ENCODE peak calls at places on chromosomes 3 and 15, in eight cellular contexts. C, U, S, D, N, B, F and X are unnamed samples.

GRCh38 chr3:194250104-194251002 is 100.8 kb downstream of the CPN2 start:
- DNase-seq in C (no peak), U (no peak), S (peak; percentile 88), D (peak; percentile 76), N (peak; percentile 20), B (no peak), F (no peak), X (no peak)

GRCh38 chr3:48966367-48966766 is 23.7 kb upstream of the P4HTM start:
- DNase-seq in C (no peak), U (no peak), S (no peak), D (no peak), N (no peak), B (no peak), F (no peak), X (no peak)

GRCh38 chr3:4819294-4819693 is 159.9 kb upstream of the BHLHE40 start:
- DNase-seq in C (no peak), U (no peak), S (no peak), D (no peak), N (no peak), B (no peak), F (no peak), X (no peak)

GRCh38 chr3:4720316-4721075 is 227.3 kb downstream of the ITPR1 start:
- DNase-seq in C (peak; percentile 88), U (no peak), S (peak; percentile 91), D (peak; percentile 70), N (peak; percentile 79), B (peak; percentile 34), F (no peak), X (peak; percentile 58)

GRCh38 chr3:172209333-172210321 is 170.2 kb downstream of the FNDC3B start:
- DNase-seq in C (peak; percentile 84), U (no peak), S (no peak), D (no peak), N (no peak), B (no peak), F (no peak), X (no peak)

GRCh38 chr15:81155375-81156218 is 21.5 kb downstream of the CFAP161 start:
- DNase-seq in C (no peak), U (peak; percentile 62), S (peak; percentile 83), D (peak; percentile 63), N (peak; percentile 53), B (peak; percentile 57), F (no peak), X (peak; percentile 33)

GRCh38 chr3:182238141-182238540 is 526.4 kb downstream of the SOX2 start:
- DNase-seq in C (no peak), U (no peak), S (no peak), D (no peak), N (no peak), B (no peak), F (no peak), X (no peak)

GRCh38 chr3:171772427-171773056 is 37.7 kb downstream of the PLD1 start:
- DNase-seq in C (no peak), U (peak; percentile 56), S (peak; percentile 62), D (peak; percentile 77), N (no peak), B (peak; percentile 67), F (no peak), X (peak; percentile 82)

GRCh38 chr15:70141376-70142071 is 43.8 kb upstream of the TLE3 start:
- DNase-seq in C (no peak), U (no peak), S (no peak), D (no peak), N (no peak), B (no peak), F (no peak), X (no peak)

GRCh38 chr3:70433091-70433490 is 120.7 kb upstream of the MDFIC2 start:
- DNase-seq in C (no peak), U (no peak), S (peak; percentile 42), D (no peak), N (no peak), B (no peak), F (no peak), X (no peak)

GRCh38 chr3:127700406-127700805 is 27.7 kb downstream of the ABTB1 start:
- DNase-seq in C (no peak), U (no peak), S (no peak), D (no peak), N (no peak), B (no peak), F (no peak), X (no peak)
- TF ChIP-seq CTCF in C (no peak), U (no peak), S (no peak), D (no peak), N (no peak), B (no peak), F (no peak), X (no peak)

DNA sequence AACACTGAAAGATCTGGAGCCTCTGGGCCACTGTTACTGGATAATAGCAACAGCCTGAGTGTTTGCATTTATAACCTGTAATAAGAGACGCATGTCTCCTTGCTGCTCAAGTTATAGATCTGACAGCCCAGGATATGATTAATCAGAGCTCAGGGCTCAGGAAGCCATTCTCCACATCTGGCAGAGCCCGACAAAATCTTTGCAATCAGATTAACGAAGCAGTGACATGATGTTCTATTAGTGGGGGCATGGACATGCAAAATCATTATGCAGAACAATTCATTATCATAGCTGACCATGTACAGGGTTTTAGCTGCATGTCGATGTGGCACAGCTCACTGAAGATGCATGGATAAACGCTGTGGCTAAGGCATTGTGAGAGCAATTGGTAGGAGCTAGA is 730.3 kb downstream of the ZNF385D start:
- DNase-seq in C (no peak), U (no peak), S (no peak), D (no peak), N (no peak), B (no peak), F (no peak), X (no peak)
- TF ChIP-seq CTCF in C (no peak), U (no peak), S (no peak), D (no peak), N (no peak), B (no peak), F (no peak), X (no peak)

GRCh38 chr3:190499157-190499556 is 14.7 kb upstream of the IL1RAP start:
- DNase-seq in C (no peak), U (no peak), S (no peak), D (no peak), N (no peak), B (no peak), F (no peak), X (no peak)

GRCh38 chr3:190506271-190506670 is 7.6 kb upstream of the IL1RAP start:
- DNase-seq in C (no peak), U (no peak), S (no peak), D (no peak), N (no peak), B (no peak), F (no peak), X (no peak)

GRCh38 chr3:190505381-190506003 is 8.4 kb upstream of the IL1RAP start:
- DNase-seq in C (no peak), U (no peak), S (no peak), D (no peak), N (no peak), B (no peak), F (no peak), X (no peak)

GRCh38 chr3:190504354-190505125 is 9.3 kb upstream of the IL1RAP start:
- DNase-seq in C (no peak), U (peak; percentile 5), S (peak; percentile 12), D (no peak), N (no peak), B (no peak), F (no peak), X (no peak)
- TF ChIP-seq CTCF in C (no peak), U (peak; percentile 18), S (no peak), D (no peak), N (no peak), B (no peak), F (no peak), X (peak; percentile 18)

DNA sequence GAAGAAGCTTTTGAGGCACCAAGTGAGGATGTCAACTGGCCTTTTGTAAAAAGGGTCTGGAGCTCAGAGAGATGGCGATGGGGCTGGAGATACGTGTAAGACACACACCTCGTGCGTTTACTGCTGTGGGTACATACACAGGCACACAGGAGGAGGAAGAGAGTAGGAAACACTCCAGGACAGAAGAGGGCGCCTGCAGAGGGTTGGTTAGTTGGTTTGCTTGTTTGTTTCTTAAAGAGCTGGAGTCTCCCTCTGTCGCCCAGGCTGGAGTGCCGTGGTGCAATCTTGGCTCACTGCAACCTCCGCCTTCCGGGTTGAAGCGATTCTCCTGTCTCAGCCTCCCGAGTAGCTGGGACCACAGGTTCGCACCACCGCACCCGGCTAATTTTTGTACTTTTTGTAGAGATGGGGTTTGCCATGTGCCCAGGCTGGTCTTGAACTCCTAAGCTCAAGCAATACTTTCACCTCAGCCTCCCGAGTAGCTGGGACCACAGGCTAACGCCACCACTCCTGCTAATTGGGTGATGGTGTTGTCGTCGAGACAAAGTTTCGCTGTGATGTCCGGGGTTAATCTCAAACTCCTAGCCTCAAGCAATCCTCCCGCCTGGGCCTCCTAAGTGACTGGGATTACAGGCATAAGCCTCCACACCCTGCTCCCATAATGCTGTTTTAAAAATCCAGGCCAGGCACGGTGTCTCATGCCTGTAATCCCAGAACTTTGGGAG is 1.2 kb upstream of the PRR20G start:
- DNase-seq in C (no peak), U (peak; percentile 2), S (no peak), D (no peak), N (no peak), B (no peak), F (no peak), X (no peak)
- TF ChIP-seq CTCF in C (no peak), U (peak; percentile 43), S (no peak), D (no peak), N (no peak), B (no peak), F (no peak), X (no peak)

GRCh38 chr15:59206623-59207183 is at the start of gene LDHAL6B:
- DNase-seq in C (no peak), U (no peak), S (no peak), D (no peak), N (no peak), B (no peak), F (no peak), X (no peak)

GRCh38 chr15:59208850-59209249 is 2.2 kb downstream of the LDHAL6B start:
- DNase-seq in C (no peak), U (no peak), S (peak; percentile 24), D (no peak), N (no peak), B (no peak), F (no peak), X (no peak)

GRCh38 chr15:59205839-59206622 is 612 bp upstream of the LDHAL6B start:
- DNase-seq in C (no peak), U (no peak), S (no peak), D (no peak), N (no peak), B (no peak), F (no peak), X (no peak)

DNA sequence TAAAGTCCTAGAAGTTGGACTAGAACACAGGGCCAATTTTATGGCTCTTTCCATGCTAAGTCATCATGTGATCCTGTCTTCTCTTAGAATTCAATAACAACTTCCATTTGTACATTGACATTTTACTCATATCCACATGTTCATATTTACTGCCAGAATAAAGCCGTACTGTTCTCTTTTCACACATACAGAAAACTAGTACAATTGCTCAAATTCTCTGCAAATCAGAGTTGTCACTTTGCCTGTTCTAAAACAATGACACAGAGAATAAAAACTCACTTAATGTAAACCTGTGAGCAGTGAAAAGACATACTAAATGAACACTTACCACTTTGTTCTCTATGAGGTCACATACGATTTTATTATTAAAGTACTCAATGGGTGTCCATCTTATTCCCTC is 3.5 kb downstream of the LDHAL6B start:
- DNase-seq in C (no peak), U (no peak), S (no peak), D (no peak), N (no peak), B (no peak), F (no peak), X (no peak)
- TF ChIP-seq CTCF in C (no peak), U (no peak), S (no peak), D (no peak), N (no peak), B (no peak), F (no peak), X (no peak)